ENCODE peak calls at places on chromosomes 4 and X, in eight cellular contexts. R is left colon; X is germinal center; Z is NCI-H2029; W is activated naive CD4-positive, alpha-beta T cell; S is globus pallidus; I is naive thymus-derived CD4-positive, alpha-beta T cell; M is hepatic stellate cell. Q is an unnamed sample.

GRCh38 chr4:476501-476900 is 22.5 kb downstream of the ZNF721 start:
- DNase-seq in R (no peak), X (no peak), Z (no peak), W (no peak), S (no peak), I (no peak), M (no peak), Q (no peak)

GRCh38 chr4:168917150-168917779 is 92.8 kb downstream of the CBR4 start:
- DNase-seq in R (no peak), X (peak), Z (no peak), W (no peak), S (peak), I (no peak), M (no peak), Q (peak)

GRCh38 chr4:95340191-95340590 is 208.6 kb downstream of the UNC5C start:
- DNase-seq in R (no peak), X (no peak), Z (no peak), W (no peak), S (no peak), I (no peak), M (no peak), Q (no peak)

GRCh38 chrX:78643106-78643505 is 16.0 kb downstream of the RTL3 start:
- DNase-seq in R (no peak), X (no peak), Z (no peak), W (no peak), S (no peak), I (no peak), M (no peak), Q (no peak)

GRCh38 chr4:174177536-174177935 is 105.9 kb downstream of the FBXO8 start:
- DNase-seq in R (no peak), X (no peak), Z (no peak), W (no peak), S (no peak), I (no peak), M (no peak), Q (no peak)

GRCh38 chrX:50081282-50081955 is 119.4 kb downstream of the AKAP4 start:
- DNase-seq in R (peak), X (no peak), Z (peak), W (no peak), S (peak), I (no peak), M (no peak), Q (peak)

GRCh38 chrX:118637997-118638396 is 89.4 kb upstream of the IL13RA1 start:
- DNase-seq in R (no peak), X (no peak), Z (no peak), W (no peak), S (no peak), I (no peak), M (no peak), Q (no peak)

GRCh38 chr4:72568959-72569718 is at the start of gene ADAMTS3:
- DNase-seq in R (peak), X (peak), Z (peak), W (no peak), S (peak), I (no peak), M (peak), Q (peak)

GRCh38 chr4:179751669-179752068 is 2309.4 kb upstream of the AGA start:
- DNase-seq in R (no peak), X (no peak), Z (no peak), W (no peak), S (no peak), I (no peak), M (no peak), Q (no peak)

GRCh38 chrX:15359701-15360100 is 24.4 kb upstream of the PIGA start:
- DNase-seq in R (no peak), X (no peak), Z (no peak), W (no peak), S (no peak), I (no peak), M (no peak), Q (no peak)

GRCh38 chr4:168514249-168514852 is 17.5 kb downstream of the PALLD start:
- DNase-seq in R (no peak), X (peak), Z (no peak), W (no peak), S (no peak), I (peak), M (no peak), Q (peak)

GRCh38 chr4:156190606-156191005 is 236.9 kb upstream of the CTSO start:
- DNase-seq in R (no peak), X (no peak), Z (no peak), W (no peak), S (no peak), I (no peak), M (peak), Q (no peak)

GRCh38 chrX:41164469-41164868 is 79.2 kb downstream of the USP9X start:
- DNase-seq in R (peak), X (no peak), Z (peak), W (no peak), S (no peak), I (no peak), M (no peak), Q (no peak)

Q was measured in midbrain.